ENCODE peak calls at places on chromosomes 5 and 9, in five cellular contexts. V, W, S, O and K are unnamed samples.

GRCh38 chr5:2205185-2205585 is 322.5 kb upstream of the IRX4 start:
- DNase-seq in S (no peak), O (no peak), V (no peak), W (no peak), K (no peak)

GRCh38 chr5:19531374-19531952 is 456.5 kb downstream of the CDH18 start:
- DNase-seq in W (no peak), S (no peak), O (no peak), V (no peak), K (peak)

GRCh38 chr5:52989025-52989780 is at the start of gene ITGA2:
- DNase-seq in W (peak), O (peak), S (peak), V (peak), K (peak)

GRCh38 chr5:132250547-132250946 is 6.9 kb upstream of the PDLIM4 start:
- DNase-seq in O (no peak), V (peak), S (no peak), W (no peak), K (no peak)

GRCh38 chr5:42360061-42360460 is 63.2 kb upstream of the GHR start:
- DNase-seq in V (no peak), O (no peak), S (no peak), W (no peak), K (no peak)

GRCh38 chr9:129191234-129191633 is 13.2 kb upstream of the IER5L start:
- DNase-seq in W (no peak), O (no peak), S (no peak), V (no peak), K (no peak)

GRCh38 chr9:133453651-133454050 is 6.1 kb upstream of the CACFD1 start:
- DNase-seq in W (no peak), V (no peak), S (no peak), O (no peak), K (no peak)

GRCh38 chr5:94968507-94969095 is 316.3 kb downstream of the MCTP1 start:
- DNase-seq in W (peak), S (peak), O (peak), V (peak), K (peak)

GRCh38 chr5:123035320-123035949 is 1.1 kb downstream of the PPIC start:
- DNase-seq in W (peak), O (peak), S (peak), V (peak), K (peak)

GRCh38 chr9:109001275-109001676 is 12.0 kb downstream of the CTNNAL1 start:
- DNase-seq in W (no peak), S (peak), V (no peak), O (no peak), K (no peak)

GRCh38 chr9:132011896-132012295 is 67.8 kb downstream of the MED27 start:
- DNase-seq in O (no peak), V (no peak), W (no peak), S (no peak), K (no peak)

GRCh38 chr5:72523960-72524582 is 16.9 kb upstream of the ZNF366 start:
- DNase-seq in W (peak), V (peak), S (peak), O (peak), K (peak)

DNA sequence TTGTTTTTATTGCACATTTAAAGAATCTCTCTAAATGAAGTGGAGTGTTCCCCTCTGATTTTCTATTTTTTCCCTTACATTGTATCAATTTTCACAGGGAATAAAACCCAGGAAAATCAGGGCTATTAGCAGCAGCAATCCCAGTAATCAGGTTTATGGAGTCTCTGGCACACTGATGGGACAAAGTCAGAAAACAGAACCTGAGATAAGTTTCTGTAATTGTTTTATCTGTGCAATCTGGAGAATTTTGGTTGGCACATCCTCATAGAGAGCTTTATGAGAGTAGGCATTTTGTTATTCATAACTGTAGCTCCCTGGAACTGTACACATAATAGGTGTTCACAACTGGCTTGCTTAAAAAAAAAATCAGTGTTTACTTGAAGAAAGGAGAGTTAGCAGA is 96.9 kb upstream of the IL6ST start:
- DNase-seq in O (no peak), S (no peak), W (no peak), V (no peak), K (no peak)
- H3K27ac ChIP-seq in O (no peak), S (no peak), W (no peak), V (no peak), K (no peak)

GRCh38 chr5:76403713-76403962 is 553 bp downstream of the IQGAP2 start:
- DNase-seq in V (no peak), W (no peak), S (no peak), O (no peak), K (no peak)
- TF ChIP-seq EZH2 in V (no peak), W (no peak), S (no peak), O (no peak), K (no peak)

GRCh38 chr5:114360362-114360761 is 1.5 kb upstream of the KCNN2 start:
- DNase-seq in V (peak), S (no peak), O (peak), W (no peak), K (no peak)
- TF ChIP-seq EZH2phosphoT487 in V (no peak), S (no peak), O (no peak), W (no peak), K (no peak)

GRCh38 chr9:34554211-34555001 is 31.6 kb upstream of the ENHO start:
- DNase-seq in S (no peak), O (no peak), V (no peak), W (no peak), K (no peak)

GRCh38 chr9:34553511-34554021 is 30.8 kb upstream of the ENHO start:
- DNase-seq in V (no peak), S (no peak), O (no peak), W (no peak), K (no peak)

GRCh38 chr9:34555435-34556230 is 32.8 kb upstream of the ENHO start:
- DNase-seq in O (no peak), S (no peak), V (no peak), W (no peak), K (no peak)

GRCh38 chr9:34556231-34556525 is 33.3 kb downstream of the CNTFR start:
- DNase-seq in O (no peak), S (no peak), V (no peak), W (no peak), K (no peak)

DNA sequence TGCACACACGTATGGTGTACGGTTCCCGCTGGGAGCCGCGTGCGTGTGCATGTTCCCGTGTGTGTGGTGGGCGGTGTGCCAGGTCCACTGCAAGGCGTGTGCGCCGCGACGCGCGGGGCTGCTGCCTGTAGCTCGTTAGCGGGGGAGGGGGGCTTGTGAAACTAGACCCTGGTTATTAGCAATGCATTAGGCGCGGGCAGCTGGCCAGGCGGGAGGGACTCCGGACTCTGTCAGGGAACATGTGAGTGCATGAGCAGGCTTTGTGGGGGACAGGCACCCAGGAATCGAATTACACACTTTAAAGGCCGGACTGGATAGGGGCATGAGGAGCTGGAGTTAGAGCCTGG is 32.2 kb upstream of the ENHO start:
- DNase-seq in W (peak), O (no peak), V (peak), S (no peak), K (no peak)
- H3K27ac ChIP-seq in W (peak), O (no peak), V (no peak), S (no peak), K (no peak)

GRCh38 chr9:21404146-21404545 is 4.8 kb upstream of the IFNA8 start:
- DNase-seq in W (no peak), V (no peak), S (no peak), O (no peak), K (no peak)

GRCh38 chr9:21413089-21414023 is 4.4 kb downstream of the IFNA8 start:
- DNase-seq in O (peak), W (no peak), V (peak), S (no peak), K (no peak)

GRCh38 chr9:21412109-21412508 is 3.2 kb downstream of the IFNA8 start:
- DNase-seq in W (no peak), V (no peak), O (no peak), S (no peak), K (no peak)

GRCh38 chr9:21414220-21414940 is 5.5 kb downstream of the IFNA8 start:
- DNase-seq in V (no peak), W (no peak), O (no peak), S (no peak), K (no peak)

GRCh38 chr9:21408817-21409216 is at the start of gene IFNA8:
- DNase-seq in V (no peak), O (no peak), W (no peak), S (no peak), K (no peak)
- TF ChIP-seq EZH2 in V (no peak), O (no peak), W (no peak), S (no peak), K (no peak)